ENCODE peak calls at places on chromosome 15, in four cellular contexts. K is astrocyte of the cerebellum, O is coronary artery, J is GM12864. D is an unnamed sample.
A peak's percentile ranks its signal among the peaks of the same experiment; 100 is the strongest.

GRCh38 chr15:65558336-65558735 is 28.1 kb downstream of the HACD3 start:
- DNase-seq in K (no peak), O (no peak), J (no peak), D (no peak)

GRCh38 chr15:82643992-82644391 is 3.2 kb downstream of the CPEB1 start:
- DNase-seq in K (no peak), O (no peak), J (no peak), D (no peak)

GRCh38 chr15:29942548-29942947 is 120.3 kb upstream of the TJP1 start:
- DNase-seq in K (no peak), O (no peak), J (no peak), D (no peak)

GRCh38 chr15:56042982-56043980 is 49.9 kb upstream of the NEDD4 start:
- DNase-seq in K (no peak), O (no peak), J (no peak), D (peak; percentile 8)

GRCh38 chr15:80679805-80680175 is 15.3 kb upstream of the ABHD17C start:
- DNase-seq in K (no peak), O (no peak), J (no peak), D (no peak)

GRCh38 chr15:45454825-45455224 is 67.7 kb downstream of the SLC30A4 start:
- DNase-seq in K (peak; percentile 98), O (no peak), J (peak; percentile 62), D (peak; percentile 59)

GRCh38 chr15:56598991-56599390 is 134.1 kb upstream of the MNS1 start:
- DNase-seq in K (no peak), O (no peak), J (no peak), D (no peak)

GRCh38 chr15:61700803-61701202 is 359.4 kb downstream of the VPS13C start:
- DNase-seq in K (no peak), O (no peak), J (no peak), D (no peak)

GRCh38 chr15:68407141-68407885 is 24.6 kb downstream of the ITGA11 start:
- DNase-seq in K (peak; percentile 72), O (peak; percentile 59), J (no peak), D (no peak)

GRCh38 chr15:73799466-73799865 is 46.3 kb upstream of the INSYN1 start:
- DNase-seq in K (no peak), O (no peak), J (no peak), D (no peak)

GRCh38 chr15:60932051-60932915 is 296.8 kb downstream of the RORA start:
- DNase-seq in K (peak; percentile 35), O (no peak), J (no peak), D (no peak)

GRCh38 chr15:92803852-92804609 is 96.1 kb upstream of the CHD2 start:
- DNase-seq in K (peak; percentile 99), O (peak; percentile 91), J (peak; percentile 48), D (peak; percentile 45)

GRCh38 chr15:41562258-41562657 is 3.2 kb downstream of the TYRO3 start:
- DNase-seq in K (no peak), O (no peak), J (no peak), D (no peak)

GRCh38 chr15:90145259-90145658 is 43.0 kb upstream of the IDH2 start:
- DNase-seq in K (no peak), O (no peak), J (no peak), D (no peak)

DNA sequence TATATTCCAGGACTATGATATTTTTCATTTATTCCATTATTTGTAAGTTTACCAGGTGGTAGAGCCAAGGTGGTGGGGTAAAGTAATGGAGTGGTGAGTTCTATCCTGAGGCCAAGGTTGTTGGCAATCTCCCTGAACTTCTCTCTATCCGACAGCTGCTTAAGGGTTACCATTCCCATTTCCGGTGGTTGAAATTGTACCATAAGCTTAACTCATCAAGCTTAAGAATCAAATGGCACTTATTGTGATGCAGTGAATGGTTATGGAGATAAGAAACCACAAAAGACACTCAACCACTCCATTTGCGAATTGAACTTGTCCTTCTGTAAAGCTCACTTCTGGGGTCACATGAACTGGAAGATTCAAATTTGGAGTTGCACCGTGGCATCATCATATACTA is 287.4 kb upstream of the SLCO3A1 start:
- DNase-seq in K (no peak), O (no peak), J (no peak), D (no peak)
- TF ChIP-seq CTCF in K (no peak), O (no peak), J (no peak), D (no peak)

GRCh38 chr15:31098953-31099740 is 2.4 kb downstream of the TRPM1 start:
- DNase-seq in K (no peak), O (no peak), J (no peak), D (peak; percentile 27)
- TF ChIP-seq CTCF in K (no peak), O (no peak), J (no peak), D (no peak)

GRCh38 chr15:44129911-44130310 is 65.2 kb downstream of the FRMD5 start:
- DNase-seq in K (no peak), O (no peak), J (no peak), D (no peak)
- TF ChIP-seq CTCF in K (no peak), O (no peak), J (no peak), D (no peak)

GRCh38 chr15:99170476-99171065 is 65.7 kb downstream of the SYNM start:
- DNase-seq in K (no peak), O (no peak), J (no peak), D (no peak)
- TF ChIP-seq CTCF in K (peak; percentile 14), O (no peak), J (no peak), D (no peak)

DNA sequence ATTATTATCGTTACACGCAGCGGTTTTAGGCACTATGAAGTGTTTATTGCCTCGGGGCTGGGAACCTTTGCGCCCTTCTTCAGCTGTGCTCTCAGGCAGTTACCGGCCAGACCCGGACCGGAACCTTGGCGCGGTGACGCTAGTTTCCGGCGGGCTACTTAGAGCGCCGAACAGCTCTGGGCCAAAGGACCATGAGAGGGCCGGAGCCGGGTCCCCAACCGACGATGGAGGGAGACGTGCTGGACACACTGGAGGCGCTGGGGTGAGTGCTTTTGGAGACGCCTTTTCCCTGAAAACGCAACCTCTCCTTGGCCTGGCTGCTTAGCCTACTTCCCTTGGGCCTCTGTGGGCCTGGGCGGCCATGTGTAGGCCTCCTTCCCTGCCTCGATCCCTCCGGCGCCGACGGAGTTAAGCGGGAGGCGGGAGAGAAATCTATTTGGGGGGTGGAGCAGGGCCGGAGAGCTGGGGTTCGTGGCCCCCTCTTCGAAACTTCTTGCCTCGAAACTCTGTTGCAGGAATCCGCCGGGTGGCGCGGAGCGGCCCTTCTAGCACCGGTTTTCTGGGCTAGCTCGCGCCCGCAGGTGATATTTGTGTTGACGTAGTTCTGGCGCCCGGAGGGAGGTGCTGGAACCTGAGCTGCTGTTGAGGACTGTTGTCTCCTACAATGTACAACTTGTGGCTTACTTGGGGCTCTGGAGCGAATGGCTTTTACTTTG is at the start of gene FAM98B:
- DNase-seq in K (peak; percentile 70), O (peak; percentile 91), J (peak; percentile 73), D (peak; percentile 77)
- TF ChIP-seq CTCF in K (peak; percentile 7), O (no peak), J (no peak), D (no peak)

GRCh38 chr15:96585634-96586386 is 255.3 kb downstream of the NR2F2 start:
- DNase-seq in K (no peak), O (no peak), J (no peak), D (no peak)
- TF ChIP-seq CTCF in K (peak; percentile 30), O (no peak), J (no peak), D (no peak)

DNA sequence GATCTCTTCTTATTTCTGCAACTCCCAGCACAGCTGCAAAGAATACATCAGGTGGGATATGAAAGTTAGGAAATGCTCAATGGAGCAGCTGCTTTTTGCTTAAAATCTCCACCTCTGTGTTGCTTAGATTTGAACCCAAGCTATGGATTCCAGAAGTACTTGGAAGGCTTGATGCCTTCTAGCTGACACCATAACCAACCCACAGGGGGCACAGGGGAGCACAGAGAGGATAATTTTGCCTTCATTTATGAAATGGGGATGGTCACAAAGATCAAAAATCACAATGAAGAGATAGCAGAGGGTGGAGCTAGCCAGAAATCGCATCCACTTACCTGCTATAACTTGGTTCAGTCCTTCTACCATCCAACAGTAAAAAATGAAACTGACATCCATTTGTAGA is 75.7 kb downstream of the DUT start:
- DNase-seq in K (no peak), O (no peak), J (no peak), D (no peak)
- TF ChIP-seq CTCF in K (peak; percentile 42), O (no peak), J (peak; percentile 41), D (no peak)

GRCh38 chr15:39854161-39854560 is 65.9 kb downstream of the GPR176 start:
- DNase-seq in K (no peak), O (no peak), J (no peak), D (no peak)
- TF ChIP-seq CTCF in K (no peak), O (no peak), J (no peak), D (no peak)

DNA sequence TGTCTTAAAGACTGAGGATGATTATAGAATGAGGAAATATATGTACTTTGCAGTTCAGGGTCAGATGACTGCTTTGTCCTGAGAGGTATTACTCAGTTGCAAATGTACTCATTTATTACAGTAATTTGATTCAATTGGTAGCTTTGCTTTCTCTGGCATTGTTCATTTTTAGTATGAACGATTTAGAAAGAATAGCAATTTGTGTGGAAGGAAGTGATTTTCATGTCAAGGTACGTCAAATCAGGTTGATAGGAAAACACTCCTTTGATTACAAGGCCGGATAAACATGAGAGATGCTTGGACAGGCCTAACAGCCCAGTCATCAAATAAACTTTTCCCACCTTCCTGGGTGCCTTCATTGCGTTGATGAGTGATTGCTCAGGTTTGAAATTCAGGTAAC is 53.8 kb downstream of the UNC13C start:
- DNase-seq in K (no peak), O (no peak), J (no peak), D (no peak)
- TF ChIP-seq CTCF in K (no peak), O (no peak), J (no peak), D (no peak)

GRCh38 chr15:58770519-58770856 is 614 bp upstream of the MINDY2 start:
- DNase-seq in K (peak; percentile 93), O (no peak), J (no peak), D (peak; percentile 63)

GRCh38 chr15:58773024-58773423 is 1.9 kb downstream of the MINDY2 start:
- DNase-seq in K (no peak), O (no peak), J (no peak), D (no peak)

GRCh38 chr15:58771621-58772235 is 626 bp downstream of the MINDY2 start:
- DNase-seq in K (no peak), O (peak; percentile 73), J (no peak), D (peak; percentile 32)

GRCh38 chr15:58775402-58775801 is 4.3 kb downstream of the MINDY2 start:
- DNase-seq in K (no peak), O (no peak), J (no peak), D (no peak)

GRCh38 chr15:58770857-58771620 is at the start of gene MINDY2:
- DNase-seq in K (peak; percentile 96), O (peak; percentile 99), J (peak; percentile 95), D (peak; percentile 95)
- TF ChIP-seq CTCF in K (peak; percentile 24), O (no peak), J (peak; percentile 46), D (peak; percentile 29)

D was measured in GM20000.